ENCODE peak calls at places on chromosome 11, in five cellular contexts. N is nephron progenitor cell; K is coronary artery; X is left cardiac atrium; G is naive thymus-derived CD8-positive, alpha-beta T cell. Y is an unnamed sample.
A peak's percentile ranks its signal among the peaks of the same experiment; 100 is the strongest.

GRCh38 chr11:33708970-33709369 is 8.3 kb upstream of the C11orf91 start:
- DNase-seq in K (no peak), X (no peak), N (no peak), G (no peak), Y (no peak)

GRCh38 chr11:86805873-86806310 is 5.5 kb downstream of the PRSS23 start:
- DNase-seq in N (no peak), K (no peak), X (peak; percentile 26), G (no peak), Y (no peak)

GRCh38 chr11:19173004-19173689 is 28.6 kb downstream of the CSRP3 start:
- DNase-seq in X (no peak), G (no peak), K (no peak), N (no peak), Y (no peak)

GRCh38 chr11:128763224-128763623 is 69.4 kb downstream of the FLI1 start:
- DNase-seq in K (no peak), G (no peak), X (no peak), N (no peak), Y (no peak)

GRCh38 chr11:92349478-92350156 is 125.0 kb downstream of the FAT3 start:
- DNase-seq in G (no peak), N (no peak), X (no peak), K (no peak), Y (no peak)

GRCh38 chr11:35007277-35007676 is 90.9 kb downstream of the PDHX start:
- DNase-seq in K (no peak), G (no peak), N (no peak), X (no peak), Y (no peak)

GRCh38 chr11:60360621-60361020 is 17.7 kb upstream of the MS4A7 start:
- DNase-seq in N (no peak), G (no peak), X (no peak), K (no peak), Y (no peak)

GRCh38 chr11:8034604-8035224 is 46.3 kb upstream of the TUB start:
- DNase-seq in N (no peak), G (no peak), K (peak; percentile 60), X (no peak), Y (no peak)

GRCh38 chr11:70080763-70081162 is 2.6 kb downstream of the ANO1 start:
- DNase-seq in K (no peak), G (no peak), X (no peak), N (no peak), Y (no peak)

Y was measured in effector CD8-positive, alpha-beta T cell.